ENCODE peak calls at places on chromosomes 13 and 19, in four cellular contexts. A, G, U and Q are unnamed samples.

GRCh38 chr13:43306364-43306763 is 283.0 kb downstream of the DNAJC15 start:
- DNase-seq in A (no peak), G (no peak), U (no peak), Q (no peak)

GRCh38 chr19:3785464-3785937 is 680 bp downstream of the MATK start:
- DNase-seq in A (no peak), G (peak; percentile 64), U (no peak), Q (no peak)

GRCh38 chr19:21472507-21472906 is 32.9 kb upstream of the ZNF429 start:
- DNase-seq in A (no peak), G (no peak), U (no peak), Q (no peak)

GRCh38 chr19:17088552-17088951 is 13.0 kb downstream of the MYO9B start:
- DNase-seq in A (no peak), G (no peak), U (no peak), Q (no peak)

GRCh38 chr13:61695147-61695546 is 279.5 kb upstream of the PCDH20 start:
- DNase-seq in A (peak; percentile 10), G (no peak), U (no peak), Q (no peak)

GRCh38 chr13:75425216-75426009 is 56.6 kb downstream of the TBC1D4 start:
- DNase-seq in A (no peak), G (no peak), U (no peak), Q (no peak)

GRCh38 chr19:49328741-49329140 is 3.8 kb upstream of the SLC6A16 start:
- DNase-seq in A (no peak), G (no peak), U (no peak), Q (no peak)

GRCh38 chr19:16197188-16197621 is 506 bp upstream of the AP1M1 start:
- DNase-seq in A (peak; percentile 90), G (no peak), U (peak; percentile 96), Q (no peak)

GRCh38 chr13:49346460-49346859 is 97.4 kb downstream of the CAB39L start:
- DNase-seq in A (no peak), G (no peak), U (no peak), Q (no peak)

GRCh38 chr19:1132625-1133383 is 29.0 kb downstream of the GPX4 start:
- DNase-seq in A (no peak), G (no peak), U (no peak), Q (peak; percentile 27)

GRCh38 chr19:3606174-3606689 is 443 bp downstream of the TBXA2R start:
- DNase-seq in A (no peak), G (peak; percentile 55), U (peak; percentile 37), Q (peak; percentile 62)

GRCh38 chr13:98350746-98351330 is 173.8 kb upstream of the RNF113B start:
- DNase-seq in A (no peak), G (no peak), U (no peak), Q (no peak)

GRCh38 chr19:39407644-39408391 is 1.2 kb downstream of the ZFP36 start:
- DNase-seq in A (no peak), G (no peak), U (peak; percentile 64), Q (peak; percentile 78)

DNA sequence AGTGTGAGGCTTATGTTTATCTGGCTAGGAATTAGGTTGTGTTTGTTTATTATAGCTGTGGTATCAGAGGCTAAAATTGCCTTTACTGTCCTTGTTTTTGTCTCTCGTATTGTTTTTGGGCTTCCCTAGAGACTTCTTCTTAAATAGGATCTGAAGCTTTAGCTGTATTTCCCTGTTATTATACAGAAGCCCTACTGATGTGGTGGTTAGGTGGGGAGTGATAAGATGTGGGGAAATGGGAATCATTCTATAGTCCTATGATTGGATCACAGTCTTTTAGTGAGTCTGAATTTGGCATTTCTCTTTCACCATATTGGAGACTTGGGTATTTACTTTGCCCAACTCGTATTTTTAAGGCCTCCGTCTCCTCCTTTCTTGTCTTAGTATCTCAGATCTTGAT is 8.3 kb upstream of the KL start:
- DNase-seq in A (no peak), G (no peak), U (no peak), Q (no peak)
- H3K36me3 ChIP-seq in A (no peaks in the 10 kb centered on the region), G (no peaks in the 10 kb centered on the region), U (no peaks in the 10 kb centered on the region), Q (no peaks in the 10 kb centered on the region)

GRCh38 chr13:64808704-64809103 is 2421.4 kb downstream of the PCDH9 start:
- DNase-seq in A (no peak), G (no peak), U (no peak), Q (no peak)

GRCh38 chr13:64810701-64811258 is 2419.4 kb downstream of the PCDH9 start:
- DNase-seq in A (peak; percentile 30), G (no peak), U (peak; percentile 11), Q (no peak)
- H2AFZ ChIP-seq in A (no peak overlapping the region), G (no peak overlapping the region), U (no peak overlapping the region), Q (no peak overlapping the region)

GRCh38 chr13:32428581-32429072 is 697 bp upstream of the N4BP2L1 start:
- DNase-seq in A (no peak), G (no peak), U (peak; percentile 22), Q (no peak)

GRCh38 chr13:32426981-32427851 is 714 bp downstream of the N4BP2L1 start:
- DNase-seq in A (peak; percentile 35), G (no peak), U (peak; percentile 62), Q (peak; percentile 44)

GRCh38 chr13:32425158-32425557 is 2.8 kb downstream of the N4BP2L1 start:
- DNase-seq in A (no peak), G (no peak), U (no peak), Q (no peak)

GRCh38 chr13:32427852-32428580 is at the start of gene N4BP2L1:
- DNase-seq in A (peak; percentile 33), G (no peak), U (peak; percentile 71), Q (peak; percentile 82)

GRCh38 chr13:32426191-32426980 is 1.5 kb downstream of the N4BP2L1 start:
- DNase-seq in A (no peak), G (no peak), U (peak; percentile 55), Q (peak; percentile 77)
- TF ChIP-seq EZH2 in A (no peak), G (no peak), U (no peak), Q (no peak)

DNA sequence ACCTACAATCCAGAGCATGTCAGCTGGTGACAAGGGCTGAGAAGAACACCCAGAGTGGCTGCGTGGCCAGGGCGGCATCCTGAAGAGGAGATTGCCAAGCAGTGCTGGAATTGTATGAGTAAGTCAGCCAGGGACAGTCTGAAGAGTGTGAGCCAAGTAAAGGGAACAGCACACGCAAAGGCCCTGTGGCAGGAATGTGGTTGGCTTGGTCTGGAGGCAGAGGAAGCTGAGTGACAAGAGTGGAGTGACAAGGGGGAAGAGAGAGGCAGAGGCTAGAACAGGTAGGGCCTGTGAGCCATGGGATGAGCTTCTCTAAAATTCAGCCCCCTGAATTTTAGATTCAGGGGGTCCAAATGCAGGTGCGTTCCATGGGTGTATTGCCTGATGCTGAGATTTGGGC is 53.7 kb upstream of the UQCRFS1 start:
- DNase-seq in A (no peak), G (no peak), U (no peak), Q (no peak)
- H3K36me3 ChIP-seq in A (no peaks in the 10 kb centered on the region), G (no peaks in the 10 kb centered on the region), U (no peaks in the 10 kb centered on the region), Q (no peaks in the 10 kb centered on the region)

GRCh38 chr19:51159656-51160055 is 17.6 kb downstream of the SIGLEC7 start:
- DNase-seq in A (no peak), G (no peak), U (no peak), Q (no peak)

GRCh38 chr19:51156710-51157109 is 14.6 kb downstream of the SIGLEC7 start:
- DNase-seq in A (no peak), G (no peak), U (no peak), Q (no peak)

GRCh38 chr19:51157265-51157664 is 15.2 kb downstream of the SIGLEC7 start:
- DNase-seq in A (no peak), G (no peak), U (no peak), Q (no peak)

GRCh38 chr19:51161266-51161665 is 19.2 kb downstream of the SIGLEC7 start:
- DNase-seq in A (no peak), G (no peak), U (no peak), Q (no peak)

DNA sequence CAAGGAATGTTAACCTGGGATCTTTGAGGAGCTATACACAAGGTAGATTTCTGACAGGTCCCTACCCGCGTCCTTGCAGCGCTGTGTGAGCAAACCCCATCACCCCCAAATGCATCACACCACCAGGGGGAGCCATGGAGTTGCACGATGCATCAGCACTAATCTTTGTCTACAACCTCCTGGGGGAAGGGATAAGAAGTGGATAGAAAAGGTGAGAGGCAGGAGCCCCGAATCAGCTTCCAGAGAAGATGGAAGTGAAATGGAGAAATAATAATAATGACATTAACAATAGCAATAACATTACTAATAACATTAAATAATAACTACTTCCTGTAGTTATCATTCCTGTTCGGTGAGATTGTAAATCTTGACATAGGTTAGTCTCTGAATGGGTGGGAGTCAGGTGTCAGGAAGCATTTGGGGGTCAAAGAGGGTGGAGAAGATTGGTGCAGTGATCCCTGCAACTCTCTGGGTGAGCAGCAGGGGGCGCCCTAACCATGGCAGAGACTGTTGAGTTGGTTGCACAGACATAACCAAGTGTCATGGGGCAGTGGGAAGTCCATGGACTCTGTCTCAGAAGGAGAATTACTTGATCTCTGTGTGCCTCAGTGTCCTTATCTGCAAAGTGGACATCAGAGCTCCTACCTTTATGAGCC is 16.5 kb downstream of the SIGLEC7 start:
- DNase-seq in A (no peak), G (peak; percentile 73), U (peak; percentile 46), Q (peak; percentile 37)
- H2AFZ ChIP-seq in A (no peak overlapping the region), G (peak overlapping the region; percentile 49), U (no peak overlapping the region), Q (no peak overlapping the region)

DNA sequence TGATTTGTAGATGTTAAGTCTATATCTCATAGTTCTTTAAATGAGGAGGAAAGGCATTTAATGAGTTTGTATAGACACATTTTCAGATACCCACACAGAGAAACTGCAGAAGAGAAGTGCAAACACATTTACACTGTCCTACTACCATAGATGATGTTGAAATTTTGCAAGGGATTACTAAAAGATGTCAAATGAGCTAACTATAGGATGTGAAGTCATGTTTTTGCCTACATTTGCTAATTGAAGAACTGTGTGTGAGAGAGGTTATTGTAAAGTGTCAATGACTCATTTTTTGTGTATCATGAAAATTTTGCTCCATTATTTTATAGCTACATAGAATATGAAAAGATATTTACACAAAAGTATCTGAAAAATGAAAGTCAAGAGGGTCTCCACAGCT is 178.9 kb downstream of the ITGBL1 start:
- DNase-seq in A (no peak), G (no peak), U (no peak), Q (no peak)
- TF ChIP-seq EZH2 in A (no peak), G (no peak), U (no peak), Q (no peak)